ENCODE peak calls at places on chromosomes 1 and 21, in four cellular contexts. One of them, this sample, is unnamed.

GRCh38 chr1:202837746-202838145 is 27.0 kb downstream of the PCAT6 start:
- DNase-seq in tibial artery: no peak
- DNase-seq in fibroblast of mammary gland: no peak
- DNase-seq in esophagus squamous epithelium: no peak
- DNase-seq in this sample: no peak

GRCh38 chr1:211928222-211928856 is 97.8 kb upstream of the LPGAT1 start:
- DNase-seq in fibroblast of mammary gland: no peak
- DNase-seq in tibial artery: no peak
- DNase-seq in esophagus squamous epithelium: no peak
- DNase-seq in this sample: peak

GRCh38 chr1:96541491-96541890 is 180.1 kb upstream of the PTBP2 start:
- DNase-seq in fibroblast of mammary gland: no peak
- DNase-seq in tibial artery: no peak
- DNase-seq in esophagus squamous epithelium: no peak
- DNase-seq in this sample: no peak

GRCh38 chr21:42833439-42833815 is 45.9 kb downstream of the WDR4 start:
- DNase-seq in esophagus squamous epithelium: no peak
- DNase-seq in tibial artery: no peak
- DNase-seq in fibroblast of mammary gland: peak
- DNase-seq in this sample: peak

GRCh38 chr1:165376041-165376810 is 19.7 kb upstream of the LMX1A start:
- DNase-seq in esophagus squamous epithelium: no peak
- DNase-seq in fibroblast of mammary gland: peak
- DNase-seq in tibial artery: peak
- DNase-seq in this sample: peak

GRCh38 chr1:37498872-37499617 is 15.5 kb downstream of the MEAF6 start:
- DNase-seq in tibial artery: no peak
- DNase-seq in fibroblast of mammary gland: peak
- DNase-seq in esophagus squamous epithelium: no peak
- DNase-seq in this sample: no peak

GRCh38 chr1:45348020-45348419 is 7.8 kb upstream of the MUTYH start:
- DNase-seq in tibial artery: no peak
- DNase-seq in esophagus squamous epithelium: no peak
- DNase-seq in fibroblast of mammary gland: no peak
- DNase-seq in this sample: no peak

GRCh38 chr1:74457269-74457668 is 55.1 kb downstream of the LRRC53 start:
- DNase-seq in tibial artery: no peak
- DNase-seq in fibroblast of mammary gland: no peak
- DNase-seq in esophagus squamous epithelium: no peak
- DNase-seq in this sample: no peak

GRCh38 chr1:163264256-163264655 is 57.5 kb upstream of the NUF2 start:
- DNase-seq in tibial artery: no peak
- DNase-seq in fibroblast of mammary gland: no peak
- DNase-seq in esophagus squamous epithelium: no peak
- DNase-seq in this sample: no peak

GRCh38 chr1:224640587-224640986 is 24.5 kb downstream of the CNIH3 start:
- DNase-seq in fibroblast of mammary gland: no peak
- DNase-seq in tibial artery: no peak
- DNase-seq in esophagus squamous epithelium: no peak
- DNase-seq in this sample: no peak

GRCh38 chr1:64956241-64956640 is 10.1 kb downstream of the JAK1 start:
- DNase-seq in tibial artery: no peak
- DNase-seq in fibroblast of mammary gland: no peak
- DNase-seq in esophagus squamous epithelium: no peak
- DNase-seq in this sample: peak

GRCh38 chr21:36706951-36707762 is 8.2 kb downstream of the SIM2 start:
- DNase-seq in fibroblast of mammary gland: no peak
- DNase-seq in tibial artery: no peak
- DNase-seq in esophagus squamous epithelium: no peak
- DNase-seq in this sample: no peak

DNA sequence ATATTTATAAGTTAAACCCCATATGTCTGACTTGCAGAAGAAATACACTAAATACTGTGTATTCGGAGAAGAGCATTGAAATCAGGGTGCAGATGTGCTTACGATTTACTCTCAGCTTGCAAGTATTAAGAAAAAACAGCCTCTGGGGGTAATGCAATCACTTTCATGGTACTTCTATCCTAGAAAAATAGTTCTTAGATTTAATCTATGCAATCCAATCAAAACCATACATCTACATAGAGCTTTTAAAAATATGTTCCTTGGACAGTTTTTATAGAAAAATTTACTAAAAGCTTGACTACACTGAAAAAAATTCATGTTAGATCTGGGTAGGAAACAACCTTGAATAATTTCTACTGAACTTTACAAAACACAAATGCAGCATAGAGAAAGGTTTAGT is 890.3 kb upstream of the ADGRL2 start:
- DNase-seq in tibial artery: no peak
- DNase-seq in esophagus squamous epithelium: no peak
- DNase-seq in fibroblast of mammary gland: no peak
- DNase-seq in this sample: no peak
- H3K4me3 ChIP-seq in tibial artery: no peak
- H3K4me3 ChIP-seq in esophagus squamous epithelium: no peak
- H3K4me3 ChIP-seq in fibroblast of mammary gland: no peak
- H3K4me3 ChIP-seq in this sample: no peak

DNA sequence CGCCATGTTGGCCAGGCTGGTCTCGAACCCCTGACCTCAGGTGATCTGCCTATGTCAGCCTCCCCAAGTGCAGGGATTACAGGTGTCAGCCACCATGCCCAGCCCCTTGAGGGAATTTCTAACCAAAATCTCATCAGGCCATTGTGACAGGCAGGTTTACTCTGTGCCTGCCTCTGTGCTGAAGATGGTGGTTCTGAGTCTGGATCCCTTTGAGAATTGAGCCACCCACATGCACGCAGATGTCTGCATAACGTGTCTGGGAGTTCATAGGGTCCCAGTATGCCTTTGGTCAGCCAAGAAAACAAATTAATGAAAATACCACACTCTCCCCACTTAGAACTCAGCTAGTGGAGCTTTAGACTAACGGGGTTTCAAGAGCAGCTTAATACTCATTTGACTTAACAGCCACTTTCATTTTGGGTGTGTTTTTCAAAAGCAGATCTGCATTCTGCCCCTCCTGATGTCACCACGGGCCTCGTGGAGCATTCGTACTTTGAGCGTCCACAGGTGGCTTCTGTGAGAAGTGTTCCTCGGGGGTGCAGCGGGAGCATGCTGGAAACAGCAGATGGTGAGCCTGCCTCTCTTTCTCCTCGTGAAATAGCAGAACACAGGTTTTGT is 45.3 kb downstream of the DIP2A start:
- DNase-seq in fibroblast of mammary gland: no peak
- DNase-seq in esophagus squamous epithelium: no peak
- DNase-seq in tibial artery: no peak
- DNase-seq in this sample: no peak
- TF ChIP-seq CTCF in fibroblast of mammary gland: no peak
- TF ChIP-seq CTCF in esophagus squamous epithelium: no peak
- TF ChIP-seq CTCF in tibial artery: no peak
- TF ChIP-seq CTCF in this sample: no peak

DNA sequence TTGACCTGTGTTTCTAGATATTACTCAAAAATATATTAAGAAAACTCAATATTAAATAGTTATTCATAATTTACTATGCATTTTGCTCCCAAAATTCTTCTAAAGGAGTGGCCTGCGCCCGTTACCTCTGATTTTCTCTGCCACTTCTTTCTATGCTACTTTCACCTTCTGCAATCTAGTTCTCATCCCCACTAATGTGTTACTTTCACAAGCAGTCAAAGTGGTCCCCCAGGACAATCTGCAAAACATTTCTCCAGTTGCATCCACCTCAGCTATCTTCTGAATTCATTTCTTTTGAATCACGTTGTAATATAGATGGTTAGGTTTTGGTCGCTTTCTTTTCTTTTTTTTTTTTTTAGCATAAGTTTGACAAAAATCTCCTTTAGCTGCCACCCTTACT is 13.4 kb downstream of the INSL5 start:
- DNase-seq in tibial artery: no peak
- DNase-seq in esophagus squamous epithelium: no peak
- DNase-seq in fibroblast of mammary gland: no peak
- DNase-seq in this sample: no peak
- H3K4me3 ChIP-seq in tibial artery: no peak
- H3K4me3 ChIP-seq in esophagus squamous epithelium: no peak
- H3K4me3 ChIP-seq in fibroblast of mammary gland: no peak
- H3K4me3 ChIP-seq in this sample: no peak

GRCh38 chr1:53089478-53090226 is 27.6 kb downstream of the PODN start:
- DNase-seq in esophagus squamous epithelium: no peak
- DNase-seq in fibroblast of mammary gland: no peak
- DNase-seq in tibial artery: no peak
- DNase-seq in this sample: peak
- TF ChIP-seq CTCF in esophagus squamous epithelium: no peak
- TF ChIP-seq CTCF in fibroblast of mammary gland: no peak
- TF ChIP-seq CTCF in tibial artery: no peak
- TF ChIP-seq CTCF in this sample: no peak

GRCh38 chr1:154945962-154946850 is 9.7 kb upstream of the PMVK start:
- DNase-seq in fibroblast of mammary gland: no peak
- DNase-seq in tibial artery: no peak
- DNase-seq in esophagus squamous epithelium: no peak
- DNase-seq in this sample: no peak

GRCh38 chr1:154941332-154941995 is 4.9 kb upstream of the PMVK start:
- DNase-seq in fibroblast of mammary gland: no peak
- DNase-seq in tibial artery: no peak
- DNase-seq in esophagus squamous epithelium: no peak
- DNase-seq in this sample: peak

GRCh38 chr1:154944422-154945159 is 8.1 kb upstream of the PMVK start:
- DNase-seq in esophagus squamous epithelium: no peak
- DNase-seq in fibroblast of mammary gland: no peak
- DNase-seq in tibial artery: no peak
- DNase-seq in this sample: no peak

GRCh38 chr1:154945160-154945961 is 8.8 kb upstream of the PMVK start:
- DNase-seq in esophagus squamous epithelium: no peak
- DNase-seq in tibial artery: no peak
- DNase-seq in fibroblast of mammary gland: no peak
- DNase-seq in this sample: no peak

GRCh38 chr1:154943649-154944421 is 7.3 kb upstream of the PMVK start:
- DNase-seq in esophagus squamous epithelium: no peak
- DNase-seq in tibial artery: no peak
- DNase-seq in fibroblast of mammary gland: no peak
- DNase-seq in this sample: peak
- H3K4me3 ChIP-seq in esophagus squamous epithelium: no peak
- H3K4me3 ChIP-seq in tibial artery: no peak
- H3K4me3 ChIP-seq in fibroblast of mammary gland: no peak
- H3K4me3 ChIP-seq in this sample: no peak

This sample was measured in fibroblast of villous mesenchyme.